ENCODE peak calls at places on chromosome 21, in ten cellular contexts. J, W, H, L, Q, Z, M, T, F and C are unnamed samples. For H3K4me1, the result is how much of the 10 kb centered on the place peaks cover.

GRCh38 chr21:14356771-14357170 is 26.2 kb downstream of the HSPA13 start:
- DNase-seq in J (peak), W (no peak), H (no peak), L (no peak), Q (no peak), Z (no peak), M (no peak), T (no peak), F (no peak), C (no peak)

GRCh38 chr21:40618216-40618615 is 228.7 kb downstream of the DSCAM start:
- DNase-seq in J (no peak), W (peak), H (no peak), L (no peak), Q (no peak), Z (no peak), M (no peak), T (no peak), F (no peak), C (no peak)

GRCh38 chr21:26169061-26169610 is 1.4 kb downstream of the APP start:
- DNase-seq in J (peak), W (peak), H (no peak), L (peak), Q (peak), Z (peak), M (peak), T (peak), F (peak), C (peak)

GRCh38 chr21:32727478-32727727 is 410 bp downstream of the SYNJ1 start:
- DNase-seq in J (no peak), W (no peak), H (no peak), L (no peak), Q (no peak), Z (no peak), M (no peak), T (no peak), F (no peak), C (no peak)

GRCh38 chr21:38476385-38476784 is 21.9 kb downstream of the ERG start:
- DNase-seq in J (no peak), W (no peak), H (no peak), L (no peak), Q (no peak), Z (no peak), M (no peak), T (no peak), F (no peak), C (no peak)

GRCh38 chr21:14773777-14774345 is 227.7 kb upstream of the SAMSN1 start:
- DNase-seq in J (peak), W (peak), H (no peak), L (no peak), Q (peak), Z (peak), M (peak), T (no peak), F (no peak), C (peak)

GRCh38 chr21:43824250-43824882 is 35.0 kb downstream of the RRP1 start:
- DNase-seq in J (no peak), W (no peak), H (peak), L (peak), Q (no peak), Z (no peak), M (no peak), T (peak), F (peak), C (no peak)

GRCh38 chr21:31901342-31901741 is 28.5 kb downstream of the HUNK start:
- DNase-seq in J (no peak), W (no peak), H (no peak), L (no peak), Q (no peak), Z (peak), M (no peak), T (no peak), F (no peak), C (no peak)

GRCh38 chr21:44011123-44011773 is 861 bp upstream of the TRAPPC10 start:
- DNase-seq in J (no peak), W (no peak), H (no peak), L (no peak), Q (no peak), Z (no peak), M (no peak), T (no peak), F (peak), C (no peak)

GRCh38 chr21:14699433-14700410 is 153.6 kb upstream of the SAMSN1 start:
- DNase-seq in J (no peak), W (no peak), H (no peak), L (no peak), Q (no peak), Z (peak), M (no peak), T (no peak), F (no peak), C (no peak)

GRCh38 chr21:37210017-37210593 is 57.0 kb downstream of the VPS26C start:
- DNase-seq in J (no peak), W (no peak), H (no peak), L (no peak), Q (no peak), Z (no peak), M (no peak), T (no peak), F (no peak), C (no peak)

GRCh38 chr21:37206531-37206930 is 60.6 kb downstream of the VPS26C start:
- DNase-seq in J (no peak), W (no peak), H (no peak), L (no peak), Q (no peak), Z (no peak), M (no peak), T (no peak), F (no peak), C (no peak)

GRCh38 chr21:37208741-37209225 is 58.4 kb downstream of the VPS26C start:
- DNase-seq in J (no peak), W (no peak), H (no peak), L (no peak), Q (no peak), Z (no peak), M (no peak), T (no peak), F (no peak), C (no peak)

GRCh38 chr21:37207441-37208009 is 59.6 kb downstream of the VPS26C start:
- DNase-seq in J (no peak), W (no peak), H (no peak), L (no peak), Q (peak), Z (no peak), M (peak), T (peak), F (no peak), C (peak)

DNA sequence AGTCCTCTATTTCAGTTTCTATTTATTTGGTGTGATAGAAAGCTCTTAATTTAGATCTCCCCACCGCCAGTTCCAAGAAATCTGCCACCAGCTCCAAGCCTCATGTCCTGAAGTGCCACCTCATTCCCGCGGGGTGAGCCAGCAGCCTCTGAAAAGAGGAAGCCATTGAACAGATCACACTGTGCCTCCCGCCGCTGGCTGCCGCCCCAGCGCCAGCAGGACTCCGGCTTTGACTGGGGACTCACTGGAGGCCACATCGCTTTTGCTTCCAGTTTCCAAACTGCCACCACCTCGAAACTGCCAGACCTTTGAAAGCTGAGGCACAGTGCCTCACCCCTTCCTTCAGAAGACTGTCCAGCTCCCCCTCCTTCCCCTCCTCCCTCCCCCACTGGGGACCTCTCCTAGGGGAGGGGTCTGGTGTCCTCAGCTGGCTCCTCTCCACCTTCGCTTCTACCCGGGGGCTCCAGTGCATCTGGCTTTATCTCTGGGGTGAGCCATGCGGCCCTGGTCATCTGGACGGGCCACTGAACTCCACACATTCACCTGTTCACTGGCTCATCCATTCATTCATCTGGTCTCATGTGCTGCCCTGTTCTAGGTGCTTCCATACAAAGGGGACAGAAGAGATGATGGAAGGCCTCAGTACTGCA is 59.0 kb downstream of the VPS26C start:
- DNase-seq in J (no peak), W (no peak), H (peak), L (no peak), Q (peak), Z (no peak), M (no peak), T (peak), F (peak), C (peak)
- H3K27ac ChIP-seq in J (no peak), W (no peak), H (peak), L (no peak), Q (peak), Z (no peak), M (peak), T (no peak), F (no peak), C (peak)

GRCh38 chr21:42309753-42310213 is 5.4 kb downstream of the TFF3 start:
- DNase-seq in J (peak), W (peak), H (peak), L (peak), Q (peak), Z (peak), M (peak), T (no peak), F (peak), C (peak)
- H3K4me3 ChIP-seq in J (peak), W (peak), H (no peak), L (no peak), Q (no peak), Z (no peak), M (no peak), T (no peak), F (no peak), C (no peak)

GRCh38 chr21:23218667-23219066 is 2220.5 kb downstream of the NCAM2 start:
- DNase-seq in J (peak), W (no peak), H (no peak), L (no peak), Q (no peak), Z (no peak), M (no peak), T (no peak), F (no peak), C (no peak)

DNA sequence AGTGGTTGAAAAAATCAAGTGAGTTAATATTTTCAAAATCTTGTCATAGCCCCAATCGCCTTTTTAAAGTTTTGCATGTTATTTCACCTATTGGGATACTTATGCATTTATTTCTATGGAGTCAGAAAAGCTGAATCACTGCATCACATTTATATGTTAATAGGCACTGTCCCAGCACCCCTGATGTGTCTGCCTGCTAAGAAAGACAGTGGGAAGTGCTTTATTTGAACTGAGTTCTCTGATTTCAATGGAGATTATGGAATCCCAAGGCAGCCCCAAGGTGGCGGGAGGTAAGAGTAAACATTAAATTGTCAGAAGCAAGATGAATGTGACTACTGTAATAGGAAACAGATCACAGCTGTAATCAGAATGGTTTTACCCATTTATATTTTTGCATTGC is 2225.7 kb downstream of the NCAM2 start:
- DNase-seq in J (peak), W (peak), H (no peak), L (no peak), Q (no peak), Z (no peak), M (no peak), T (no peak), F (no peak), C (no peak)
- H3K4me1 ChIP-seq in J (under half), W (under half), H (under half), L (under half), Q (under half), Z (under half), M (under half), T (under half), F (under half), C (under half)

GRCh38 chr21:46441961-46442498 is 16.7 kb upstream of the DIP2A start:
- DNase-seq in J (no peak), W (no peak), H (no peak), L (no peak), Q (no peak), Z (no peak), M (no peak), T (no peak), F (no peak), C (no peak)
- H3K27ac ChIP-seq in J (no peak), W (no peak), H (no peak), L (no peak), Q (no peak), Z (no peak), M (no peak), T (no peak), F (no peak), C (no peak)

GRCh38 chr21:35051287-35051818 is 2.3 kb upstream of the RUNX1 start:
- DNase-seq in J (peak), W (peak), H (peak), L (peak), Q (peak), Z (peak), M (peak), T (peak), F (peak), C (peak)
- H3K4me3 ChIP-seq in J (no peak), W (no peak), H (no peak), L (no peak), Q (no peak), Z (no peak), M (peak), T (no peak), F (no peak), C (no peak)

GRCh38 chr21:45073301-45074047 is 906 bp upstream of the ADARB1 start:
- DNase-seq in J (no peak), W (peak), H (peak), L (peak), Q (no peak), Z (peak), M (no peak), T (no peak), F (peak), C (peak)

GRCh38 chr21:45074818-45075605 is 632 bp downstream of the ADARB1 start:
- DNase-seq in J (peak), W (peak), H (peak), L (no peak), Q (no peak), Z (peak), M (no peak), T (peak), F (no peak), C (peak)

GRCh38 chr21:45076245-45076661 is 1.9 kb downstream of the ADARB1 start:
- DNase-seq in J (peak), W (peak), H (no peak), L (peak), Q (no peak), Z (no peak), M (no peak), T (no peak), F (peak), C (peak)

GRCh38 chr21:45074048-45074817 is at the start of gene ADARB1:
- DNase-seq in J (peak), W (peak), H (peak), L (peak), Q (peak), Z (peak), M (no peak), T (peak), F (peak), C (peak)

DNA sequence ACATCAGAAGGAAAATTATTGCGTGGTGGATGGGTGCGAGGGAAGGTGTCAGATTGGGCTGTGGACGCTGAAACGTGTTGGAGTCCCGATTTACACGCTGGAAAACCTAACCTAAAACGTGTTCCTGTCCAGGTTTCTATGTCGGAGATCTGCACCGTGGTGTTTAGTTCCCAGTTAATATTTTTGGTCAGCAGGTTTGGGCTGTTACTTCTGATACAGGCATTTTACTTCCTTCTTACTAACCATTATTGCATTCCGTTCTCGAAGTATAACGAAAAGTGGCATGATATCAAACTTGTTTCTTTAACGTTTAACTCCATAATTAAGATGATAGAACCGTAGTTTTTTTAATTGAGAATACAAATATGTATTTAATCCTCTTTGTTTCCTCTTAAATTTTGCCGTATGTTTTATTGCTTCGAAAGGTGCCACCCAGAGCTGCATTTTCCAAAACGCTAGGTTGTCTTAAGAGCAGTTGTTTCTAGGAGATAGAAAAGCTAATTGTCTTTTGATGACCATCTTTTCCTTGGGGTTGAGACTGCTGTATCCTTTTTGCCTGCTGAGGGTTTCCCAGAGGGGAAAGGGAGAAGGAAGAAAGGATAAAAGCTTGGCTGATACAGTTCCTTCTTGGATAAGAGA is 1.3 kb downstream of the ADARB1 start:
- DNase-seq in J (no peak), W (no peak), H (no peak), L (no peak), Q (no peak), Z (no peak), M (no peak), T (peak), F (no peak), C (no peak)
- H3K4me1 ChIP-seq in J (under half), W (under half), H (under half), L (under half), Q (under half), Z (under half), M (under half), T (under half), F (under half), C (under half)

DNA sequence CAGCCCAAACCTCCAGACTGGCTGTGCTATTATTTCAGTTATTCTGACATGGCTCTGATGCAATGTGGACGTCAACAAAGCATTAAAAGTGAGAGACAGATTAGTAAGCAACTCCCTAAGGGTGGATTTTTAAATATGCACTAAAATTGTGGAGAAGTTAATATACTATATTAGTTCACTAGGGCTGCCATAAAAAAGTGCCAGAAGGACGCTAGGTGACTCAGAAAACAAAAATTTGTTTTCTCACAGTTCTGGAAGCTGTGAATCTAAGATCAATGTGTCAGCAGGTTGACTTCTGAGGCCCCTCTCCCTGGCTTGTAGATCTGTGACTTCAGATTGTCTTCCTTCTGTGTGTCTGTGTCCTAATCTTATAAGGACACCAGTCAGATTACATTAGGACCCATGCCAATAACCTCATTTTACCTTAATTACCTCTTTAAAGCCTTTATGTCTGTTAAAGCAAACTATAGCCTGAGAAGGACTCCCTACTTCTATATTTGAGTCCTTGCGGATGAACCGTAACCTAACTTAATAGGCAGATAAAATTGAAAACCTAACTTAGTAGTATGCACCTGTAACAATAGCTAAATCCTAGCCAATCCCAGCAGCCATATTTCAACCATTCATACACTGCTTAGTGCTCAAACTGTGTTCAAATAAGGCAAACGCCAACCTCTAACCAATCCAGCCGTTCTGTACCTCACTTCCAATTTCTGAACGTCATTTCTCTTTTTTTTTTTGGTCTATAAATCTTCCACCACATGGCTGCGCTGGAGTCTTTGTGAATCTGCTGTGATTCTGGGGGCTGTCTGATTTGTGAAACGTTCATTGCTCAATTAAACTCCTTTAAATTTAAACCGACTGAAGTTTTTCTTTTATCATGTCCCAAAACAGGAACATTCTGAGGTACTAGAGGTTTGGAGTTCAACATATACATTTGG is 65.9 kb upstream of the BACH1 start:
- DNase-seq in J (peak), W (no peak), H (no peak), L (peak), Q (no peak), Z (peak), M (no peak), T (peak), F (no peak), C (no peak)
- H3K27ac ChIP-seq in J (peak), W (no peak), H (no peak), L (no peak), Q (peak), Z (peak), M (no peak), T (no peak), F (peak), C (no peak)

GRCh38 chr21:45639206-45640000 is 4.1 kb upstream of the PCBP3 start:
- DNase-seq in J (no peak), W (no peak), H (no peak), L (no peak), Q (no peak), Z (no peak), M (no peak), T (no peak), F (peak), C (no peak)

GRCh38 chr21:45641480-45642035 is 2.0 kb upstream of the PCBP3 start:
- DNase-seq in J (no peak), W (peak), H (no peak), L (no peak), Q (no peak), Z (no peak), M (no peak), T (no peak), F (peak), C (no peak)

GRCh38 chr21:45638707-45639106 is 4.8 kb upstream of the PCBP3 start:
- DNase-seq in J (no peak), W (no peak), H (no peak), L (no peak), Q (no peak), Z (no peak), M (no peak), T (no peak), F (peak), C (no peak)

GRCh38 chr21:45640888-45641479 is 2.5 kb upstream of the PCBP3 start:
- DNase-seq in J (peak), W (peak), H (no peak), L (peak), Q (no peak), Z (peak), M (no peak), T (peak), F (peak), C (no peak)

GRCh38 chr21:45640001-45640887 is 3.3 kb upstream of the PCBP3 start:
- DNase-seq in J (no peak), W (no peak), H (no peak), L (no peak), Q (peak), Z (no peak), M (no peak), T (no peak), F (peak), C (no peak)
- H3K4me3 ChIP-seq in J (no peak), W (no peak), H (no peak), L (no peak), Q (peak), Z (no peak), M (no peak), T (no peak), F (no peak), C (no peak)